ENCODE peak calls at places on chromosomes 16 and 17, in four cellular contexts. D is GM12865; L is activated B cell treated with CpG ODN at 0.5 μM for 24 hours; K is effector memory CD4-positive, alpha-beta T cell. M is an unnamed sample.
A peak's percentile ranks its signal among the peaks of the same experiment; 100 is the strongest.

GRCh38 chr16:11824362-11824761 is 27.0 kb downstream of the RSL1D1 start:
- DNase-seq in D (no peak), K (no peak), L (no peak), M (no peak)

GRCh38 chr16:5428932-5429331 is 331.3 kb upstream of the EEF2KMT start:
- DNase-seq in K (no peak), L (no peak), D (peak; percentile 8), M (no peak)

GRCh38 chr16:22217890-22218730 is 12.0 kb downstream of the EEF2K start:
- DNase-seq in K (no peak), D (peak; percentile 85), L (peak; percentile 29), M (peak; percentile 87)

GRCh38 chr17:21495281-21495680 is 119.1 kb downstream of the KCNJ12 start:
- DNase-seq in L (no peak), K (no peak), D (no peak), M (no peak)

GRCh38 chr16:66924527-66925321 is 611 bp downstream of the RRAD start:
- DNase-seq in D (peak; percentile 45), K (no peak), L (no peak), M (peak; percentile 87)

GRCh38 chr16:6081320-6081976 is 983.9 kb upstream of the EEF2KMT start:
- DNase-seq in K (no peak), L (no peak), D (peak; percentile 17), M (no peak)

GRCh38 chr17:82551779-82552457 is 32.4 kb downstream of the FOXK2 start:
- DNase-seq in L (peak; percentile 71), D (peak; percentile 88), K (peak; percentile 64), M (peak; percentile 88)

GRCh38 chr17:51767287-51767686 is 391.2 kb downstream of the CA10 start:
- DNase-seq in D (no peak), K (no peak), L (no peak), M (no peak)

GRCh38 chr16:88593489-88593888 is 23.3 kb downstream of the ZC3H18 start:
- DNase-seq in L (no peak), D (no peak), K (no peak), M (no peak)

GRCh38 chr17:79988163-79988971 is 47.3 kb downstream of the TBC1D16 start:
- DNase-seq in K (no peak), L (no peak), D (no peak), M (no peak)

GRCh38 chr17:77846531-77847085 is 111.9 kb upstream of the TNRC6C start:
- DNase-seq in D (no peak), K (peak; percentile 38), L (no peak), M (no peak)

GRCh38 chr16:25693621-25694020 is 1.9 kb downstream of the HS3ST4 start:
- DNase-seq in L (no peak), K (no peak), D (no peak), M (peak; percentile 29)

GRCh38 chr16:57623251-57624043 is 5.0 kb upstream of the ADGRG1 start:
- DNase-seq in L (no peak), K (no peak), D (no peak), M (no peak)

GRCh38 chr16:85936761-85937343 is 37.9 kb downstream of the IRF8 start:
- DNase-seq in L (no peak), D (peak; percentile 56), K (no peak), M (no peak)

GRCh38 chr17:77740481-77740880 is 218.0 kb upstream of the TNRC6C start:
- DNase-seq in K (no peak), D (no peak), L (no peak), M (no peak)

GRCh38 chr16:83473926-83474660 is 333.7 kb upstream of the HSBP1 start:
- DNase-seq in L (no peak), D (no peak), K (no peak), M (no peak)

GRCh38 chr17:49249292-49249794 is 18.8 kb upstream of the PHOSPHO1 start:
- DNase-seq in D (no peak), L (no peak), K (no peak), M (no peak)

GRCh38 chr16:73365010-73365409 is 317.1 kb upstream of the ZFHX3 start:
- DNase-seq in K (no peak), D (no peak), L (no peak), M (no peak)

GRCh38 chr17:65495255-65496060 is 66.0 kb downstream of the AXIN2 start:
- DNase-seq in K (no peak), L (no peak), D (no peak), M (no peak)

GRCh38 chr16:51820176-51820575 is 669.1 kb upstream of the SALL1 start:
- DNase-seq in K (no peak), D (no peak), L (no peak), M (no peak)

GRCh38 chr16:88722784-88723506 is 16.6 kb downstream of the CTU2 start:
- DNase-seq in L (no peak), K (no peak), D (no peak), M (no peak)

GRCh38 chr17:29103341-29103740 is 60.4 kb downstream of the PIPOX start:
- DNase-seq in L (no peak), K (no peak), D (no peak), M (no peak)

GRCh38 chr16:79415983-79416641 is 184.4 kb downstream of the MAF start:
- DNase-seq in K (no peak), L (no peak), D (no peak), M (no peak)

GRCh38 chr17:36722903-36723263 is 121.5 kb downstream of the MRM1 start:
- DNase-seq in K (no peak), L (no peak), D (no peak), M (no peak)

GRCh38 chr16:72105978-72106377 is 12.3 kb downstream of the DHX38 start:
- DNase-seq in K (no peak), D (no peak), L (no peak), M (no peak)

GRCh38 chr16:87117936-87118335 is 199.3 kb downstream of the C16orf95 start:
- DNase-seq in D (no peak), K (no peak), L (no peak), M (no peak)

GRCh38 chr17:75371981-75372380 is 33.5 kb downstream of the GRB2 start:
- DNase-seq in D (peak; percentile 49), L (no peak), K (no peak), M (peak; percentile 41)

GRCh38 chr17:63086483-63087185 is 120.6 kb downstream of the TANC2 start:
- DNase-seq in K (no peak), L (no peak), D (no peak), M (no peak)

GRCh38 chr17:77543779-77544178 is 403.0 kb downstream of the SEC14L1 start:
- DNase-seq in D (no peak), K (no peak), L (no peak), M (no peak)

GRCh38 chr16:82874251-82874650 is 247.5 kb downstream of the CDH13 start:
- DNase-seq in D (no peak), L (no peak), K (no peak), M (no peak)

GRCh38 chr17:82007495-82008257 is 15.0 kb downstream of the CENPX start:
- DNase-seq in L (no peak), D (no peak), K (no peak), M (no peak)

M was measured in GM20000.